ENCODE peak calls at places on chromosome 21, in seven cellular contexts. D, G, S, L, A, H and M are unnamed samples.

GRCh38 chr21:41552254-41552653 is 44.3 kb upstream of the TMPRSS2 start:
- DNase-seq in D (no peak), G (no peak), S (no peak), L (no peak), A (no peak), H (no peak), M (no peak)

GRCh38 chr21:17523007-17523451 is 10.2 kb downstream of the CXADR start:
- DNase-seq in D (no peak), G (no peak), S (no peak), L (no peak), A (no peak), H (no peak), M (no peak)

GRCh38 chr21:37281993-37282392 is 14.9 kb upstream of the VPS26C start:
- DNase-seq in D (no peak), G (peak), S (no peak), L (no peak), A (peak), H (no peak), M (no peak)

GRCh38 chr21:28523367-28523766 is 469.3 kb downstream of the LTN1 start:
- DNase-seq in D (no peak), G (no peak), S (no peak), L (no peak), A (no peak), H (no peak), M (no peak)

GRCh38 chr21:29256125-29256895 is 42.4 kb upstream of the BACH1 start:
- DNase-seq in D (no peak), G (no peak), S (no peak), L (no peak), A (no peak), H (no peak), M (no peak)

GRCh38 chr21:36783612-36784383 is 84.9 kb downstream of the SIM2 start:
- DNase-seq in D (no peak), G (no peak), S (peak), L (peak), A (no peak), H (no peak), M (no peak)

GRCh38 chr21:41362605-41363369 is 960 bp downstream of the MX2 start:
- DNase-seq in D (no peak), G (no peak), S (peak), L (no peak), A (no peak), H (no peak), M (no peak)

GRCh38 chr21:40841524-40842196 is 5.3 kb downstream of the DSCAM start:
- DNase-seq in D (peak), G (peak), S (no peak), L (peak), A (peak), H (no peak), M (peak)

GRCh38 chr21:29265690-29266479 is 32.8 kb upstream of the BACH1 start:
- DNase-seq in D (no peak), G (peak), S (no peak), L (no peak), A (no peak), H (no peak), M (no peak)

GRCh38 chr21:46394819-46395152 is 63.9 kb upstream of the DIP2A start:
- DNase-seq in D (no peak), G (no peak), S (peak), L (no peak), A (peak), H (no peak), M (no peak)

GRCh38 chr21:37224861-37225260 is 42.3 kb downstream of the VPS26C start:
- DNase-seq in D (no peak), G (no peak), S (no peak), L (no peak), A (no peak), H (no peak), M (no peak)

GRCh38 chr21:16502897-16503296 is 773.1 kb downstream of the USP25 start:
- DNase-seq in D (no peak), G (no peak), S (no peak), L (no peak), A (no peak), H (no peak), M (no peak)

GRCh38 chr21:14095021-14095420 is 115.7 kb downstream of the LIPI start:
- DNase-seq in D (no peak), G (no peak), S (no peak), L (no peak), A (no peak), H (no peak), M (no peak)

GRCh38 chr21:27425172-27425571 is 458.3 kb upstream of the ADAMTS5 start:
- DNase-seq in D (no peak), G (no peak), S (no peak), L (no peak), A (no peak), H (no peak), M (no peak)

GRCh38 chr21:24076179-24076578 is 1531.1 kb downstream of the MRPL39 start:
- DNase-seq in D (no peak), G (no peak), S (no peak), L (no peak), A (no peak), H (no peak), M (no peak)
- TF ChIP-seq CTCF in D (no peak), G (no peak), S (no peak), L (no peak), A (no peak), H (no peak), M (no peak)

GRCh38 chr21:19540287-19540686 is 1136.7 kb upstream of the TMPRSS15 start:
- DNase-seq in D (no peak), G (no peak), S (no peak), L (no peak), A (no peak), H (no peak), M (peak)
- TF ChIP-seq CTCF in D (no peak), G (no peak), S (no peak), L (no peak), A (no peak), H (no peak), M (no peak)

GRCh38 chr21:44692798-44693512 is 4.0 kb upstream of the KRTAP10-12 start:
- DNase-seq in D (no peak), G (no peak), S (no peak), L (no peak), A (no peak), H (no peak), M (no peak)

GRCh38 chr21:44695641-44696040 is 1.3 kb upstream of the KRTAP10-12 start:
- DNase-seq in D (no peak), G (peak), S (peak), L (no peak), A (peak), H (no peak), M (no peak)

GRCh38 chr21:44695176-44695575 is 1.8 kb upstream of the KRTAP10-12 start:
- DNase-seq in D (no peak), G (peak), S (peak), L (no peak), A (peak), H (no peak), M (no peak)

GRCh38 chr21:44696572-44696971 is 400 bp upstream of the KRTAP10-12 start:
- DNase-seq in D (no peak), G (peak), S (peak), L (no peak), A (peak), H (no peak), M (no peak)

GRCh38 chr21:44694776-44695175 is 2.2 kb upstream of the KRTAP10-12 start:
- DNase-seq in D (no peak), G (no peak), S (no peak), L (no peak), A (peak), H (no peak), M (no peak)
- TF ChIP-seq CTCF in D (no peak), G (no peak), S (no peak), L (no peak), A (no peak), H (no peak), M (no peak)

GRCh38 chr21:25127007-25127406 is 480.3 kb downstream of the MRPL39 start:
- DNase-seq in D (no peak), G (no peak), S (no peak), L (no peak), A (no peak), H (no peak), M (no peak)

GRCh38 chr21:25126564-25126963 is 480.7 kb downstream of the MRPL39 start:
- DNase-seq in D (no peak), G (no peak), S (no peak), L (no peak), A (no peak), H (no peak), M (no peak)

DNA sequence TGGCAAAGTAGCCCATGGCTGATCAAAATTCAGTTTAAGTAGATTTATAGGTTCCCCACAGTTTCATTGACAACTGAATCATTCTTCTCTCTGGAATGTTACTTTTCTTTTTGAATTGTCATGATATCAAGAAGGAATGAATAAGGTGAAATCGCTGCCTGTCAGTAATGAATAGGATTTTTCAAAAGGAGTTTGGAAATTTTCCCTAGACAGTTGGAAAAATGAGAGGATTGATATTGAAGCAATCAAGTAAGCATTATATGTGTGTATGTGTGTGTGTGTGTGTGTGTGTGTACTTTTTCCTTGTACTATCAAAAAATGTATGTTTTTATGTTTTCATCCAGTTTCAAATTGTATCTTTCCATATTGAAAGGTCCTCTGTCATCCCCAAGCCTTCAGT is 479.5 kb downstream of the MRPL39 start:
- DNase-seq in D (no peak), G (no peak), S (no peak), L (no peak), A (no peak), H (no peak), M (no peak)
- TF ChIP-seq CTCF in D (no peak), G (no peak), S (no peak), L (no peak), A (no peak), H (no peak), M (no peak)

GRCh38 chr21:15441060-15441493 is 288.7 kb upstream of the USP25 start:
- DNase-seq in D (no peak), G (no peak), S (no peak), L (no peak), A (no peak), H (no peak), M (no peak)
- TF ChIP-seq CTCF in D (no peak), G (no peak), S (no peak), L (no peak), A (no peak), H (no peak), M (no peak)

GRCh38 chr21:31865429-31865970 is 7.3 kb upstream of the HUNK start:
- DNase-seq in D (no peak), G (no peak), S (no peak), L (no peak), A (no peak), H (no peak), M (no peak)

GRCh38 chr21:31870472-31870871 is 2.3 kb upstream of the HUNK start:
- DNase-seq in D (no peak), G (no peak), S (peak), L (no peak), A (no peak), H (no peak), M (no peak)

GRCh38 chr21:31860851-31861250 is 12.0 kb upstream of the HUNK start:
- DNase-seq in D (no peak), G (no peak), S (no peak), L (no peak), A (no peak), H (no peak), M (no peak)

GRCh38 chr21:31862078-31862477 is 10.7 kb upstream of the HUNK start:
- DNase-seq in D (no peak), G (no peak), S (no peak), L (no peak), A (no peak), H (no peak), M (no peak)

DNA sequence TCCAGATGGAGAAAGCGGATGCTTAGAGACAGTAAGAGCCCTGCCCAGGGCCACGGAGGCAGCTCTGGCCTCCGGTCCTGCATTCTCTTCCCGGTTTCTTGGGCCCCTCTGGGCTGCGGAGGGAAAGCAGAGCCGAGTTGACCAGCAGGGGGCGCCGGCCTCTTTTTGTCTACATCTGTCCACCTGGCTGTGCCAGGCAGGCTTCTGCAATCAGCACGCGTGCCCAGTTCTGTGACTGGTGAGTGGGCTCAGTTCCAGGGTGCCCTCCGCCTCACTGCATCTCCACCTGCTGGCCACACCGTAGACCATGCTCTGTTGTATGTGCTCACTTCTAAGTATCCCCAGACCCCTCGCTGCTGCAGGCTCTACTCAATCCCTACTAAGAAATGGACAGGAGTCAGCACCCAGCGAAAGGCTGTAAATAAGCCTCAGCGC is 6.7 kb upstream of the HUNK start:
- DNase-seq in D (peak), G (peak), S (peak), L (peak), A (peak), H (no peak), M (peak)
- TF ChIP-seq CTCF in D (peak), G (peak), S (peak), L (peak), A (peak), H (peak), M (peak)

GRCh38 chr21:43269461-43269860 is 100.7 kb downstream of the CRYAA start:
- DNase-seq in D (no peak), G (peak), S (peak), L (no peak), A (no peak), H (no peak), M (peak)
- TF ChIP-seq CTCF in D (no peak), G (peak), S (peak), L (no peak), A (no peak), H (peak), M (no peak)

DNA sequence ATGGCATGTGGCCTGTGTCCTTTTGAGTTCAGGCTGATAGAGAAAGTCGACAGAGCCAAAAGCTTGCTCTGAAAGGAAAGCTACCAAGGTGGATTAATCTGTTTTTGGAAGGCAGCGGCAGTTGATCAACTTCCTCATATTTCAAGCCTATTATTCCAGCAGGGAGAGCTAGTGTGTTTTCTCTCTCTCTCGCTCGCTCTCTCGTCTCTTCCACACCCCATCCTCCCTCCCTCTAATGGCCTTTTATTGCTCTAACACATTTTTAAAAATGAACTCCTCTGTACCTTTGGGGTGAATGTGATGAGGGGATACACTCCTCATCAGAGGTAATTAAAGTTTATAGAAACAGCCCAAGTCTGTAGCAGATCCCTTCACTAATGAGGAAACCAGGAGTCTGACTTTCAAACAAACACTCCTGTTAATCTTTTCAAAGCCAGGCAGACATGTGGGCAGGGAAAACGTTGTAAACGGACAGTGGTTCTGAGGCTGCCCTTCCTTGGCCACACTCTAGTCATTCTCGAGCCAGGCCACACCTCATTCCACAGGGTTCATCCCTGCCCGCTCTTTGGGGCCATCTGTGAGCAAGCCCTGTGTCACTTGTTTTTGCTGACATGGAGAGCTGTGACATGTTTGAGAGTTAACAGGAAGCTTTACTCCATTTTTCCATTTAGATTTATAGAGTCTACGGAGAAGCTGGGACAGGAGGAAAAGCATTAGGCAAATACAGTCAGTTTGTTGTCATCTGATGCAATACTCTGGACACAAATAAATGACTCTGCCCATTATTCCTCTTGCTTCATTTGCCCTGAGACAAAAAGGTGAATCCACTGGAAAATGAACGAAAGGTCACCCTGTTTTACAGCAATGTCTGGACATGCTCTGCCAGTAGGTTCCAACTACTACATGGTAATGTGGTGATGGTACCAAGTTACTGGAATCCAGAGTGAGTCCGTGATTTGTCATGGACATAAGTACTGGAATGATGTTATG is 126.7 kb downstream of the CLIC6 start:
- DNase-seq in D (no peak), G (no peak), S (peak), L (peak), A (no peak), H (peak), M (no peak)
- TF ChIP-seq CTCF in D (no peak), G (no peak), S (no peak), L (peak), A (no peak), H (peak), M (no peak)